ENCODE peak calls at places on chromosomes 6 and 20, in five cellular contexts. One of them, this sample, is unnamed.

GRCh38 chr6:125835221-125835744 is 44.5 kb downstream of the NCOA7 start:
- DNase-seq in NCI-H1105: no peak
- DNase-seq in glutamatergic neuron: no peak
- DNase-seq in fibroblast of the conjunctiva: peak; percentile 34
- DNase-seq in NCI-H446: no peak
- DNase-seq in this sample: no peak

GRCh38 chr6:128350416-128351254 is 169.8 kb downstream of the PTPRK start:
- DNase-seq in glutamatergic neuron: no peak
- DNase-seq in NCI-H1105: no peak
- DNase-seq in NCI-H446: no peak
- DNase-seq in fibroblast of the conjunctiva: no peak
- DNase-seq in this sample: no peak

GRCh38 chr20:19995220-19995863 is 21.8 kb upstream of the NAA20 start:
- DNase-seq in fibroblast of the conjunctiva: no peak
- DNase-seq in glutamatergic neuron: no peak
- DNase-seq in NCI-H446: peak; percentile 73
- DNase-seq in NCI-H1105: peak; percentile 55
- DNase-seq in this sample: no peak

GRCh38 chr6:43416935-43417334 is 10.4 kb upstream of the ABCC10 start:
- DNase-seq in glutamatergic neuron: no peak
- DNase-seq in fibroblast of the conjunctiva: no peak
- DNase-seq in NCI-H446: no peak
- DNase-seq in NCI-H1105: no peak
- DNase-seq in this sample: no peak

GRCh38 chr6:30244560-30244959 is 31.4 kb upstream of the TRIM26 start:
- DNase-seq in NCI-H446: no peak
- DNase-seq in fibroblast of the conjunctiva: no peak
- DNase-seq in glutamatergic neuron: no peak
- DNase-seq in NCI-H1105: no peak
- DNase-seq in this sample: no peak

GRCh38 chr6:723540-723939 is 30.6 kb upstream of the EXOC2 start:
- DNase-seq in NCI-H1105: no peak
- DNase-seq in NCI-H446: no peak
- DNase-seq in glutamatergic neuron: no peak
- DNase-seq in fibroblast of the conjunctiva: no peak
- DNase-seq in this sample: no peak

GRCh38 chr20:965956-966355 is 36.2 kb downstream of the RSPO4 start:
- DNase-seq in glutamatergic neuron: no peak
- DNase-seq in NCI-H1105: no peak
- DNase-seq in NCI-H446: no peak
- DNase-seq in fibroblast of the conjunctiva: no peak
- DNase-seq in this sample: no peak

GRCh38 chr6:46927066-46927465 is 5.3 kb upstream of the ADGRF5 start:
- DNase-seq in fibroblast of the conjunctiva: no peak
- DNase-seq in NCI-H446: no peak
- DNase-seq in glutamatergic neuron: no peak
- DNase-seq in NCI-H1105: no peak
- DNase-seq in this sample: no peak

GRCh38 chr6:29403801-29404200 is 8.4 kb downstream of the OR12D2 start:
- DNase-seq in NCI-H1105: no peak
- DNase-seq in fibroblast of the conjunctiva: no peak
- DNase-seq in NCI-H446: no peak
- DNase-seq in glutamatergic neuron: no peak
- DNase-seq in this sample: no peak

This sample was measured in mesenteric fat pad.